ENCODE peak calls at places on chromosomes 5 and 9, in four cellular contexts. One of them, this sample, is unnamed.

GRCh38 chr9:131609116-131609830 is 64.0 kb downstream of the PRRT1B start:
- DNase-seq in upper lobe of right lung: no peak
- DNase-seq in amniotic stem cell: peak
- DNase-seq in NCI-H524: no peak
- DNase-seq in this sample: peak

GRCh38 chr5:155943516-155944407 is 383.2 kb upstream of the SGCD start:
- DNase-seq in amniotic stem cell: peak
- DNase-seq in NCI-H524: peak
- DNase-seq in upper lobe of right lung: peak
- DNase-seq in this sample: peak

GRCh38 chr9:136262671-136263178 is 17.1 kb upstream of the QSOX2 start:
- DNase-seq in NCI-H524: no peak
- DNase-seq in upper lobe of right lung: no peak
- DNase-seq in amniotic stem cell: no peak
- DNase-seq in this sample: no peak

GRCh38 chr5:102811962-102812361 is 56.9 kb downstream of the PAM start:
- DNase-seq in upper lobe of right lung: no peak
- DNase-seq in NCI-H524: no peak
- DNase-seq in amniotic stem cell: no peak
- DNase-seq in this sample: no peak

GRCh38 chr5:172716796-172717313 is 54.1 kb downstream of the DUSP1 start:
- DNase-seq in upper lobe of right lung: peak
- DNase-seq in amniotic stem cell: peak
- DNase-seq in NCI-H524: peak
- DNase-seq in this sample: peak

GRCh38 chr5:135106136-135106535 is 72.1 kb upstream of the PITX1 start:
- DNase-seq in NCI-H524: no peak
- DNase-seq in amniotic stem cell: no peak
- DNase-seq in upper lobe of right lung: peak
- DNase-seq in this sample: no peak

GRCh38 chr9:34097865-34098264 is 28.6 kb downstream of the DCAF12 start:
- DNase-seq in amniotic stem cell: no peak
- DNase-seq in NCI-H524: no peak
- DNase-seq in upper lobe of right lung: no peak
- DNase-seq in this sample: no peak

GRCh38 chr5:135208555-135209494 is 174.8 kb upstream of the PITX1 start:
- DNase-seq in amniotic stem cell: peak
- DNase-seq in upper lobe of right lung: peak
- DNase-seq in NCI-H524: no peak
- DNase-seq in this sample: peak

GRCh38 chr9:13728917-13729811 is 449.7 kb upstream of the MPDZ start:
- DNase-seq in NCI-H524: no peak
- DNase-seq in amniotic stem cell: no peak
- DNase-seq in upper lobe of right lung: no peak
- DNase-seq in this sample: no peak

GRCh38 chr9:118575341-118576070 is 793.7 kb downstream of the BRINP1 start:
- DNase-seq in NCI-H524: no peak
- DNase-seq in upper lobe of right lung: no peak
- DNase-seq in amniotic stem cell: no peak
- DNase-seq in this sample: no peak

GRCh38 chr9:101737705-101738565 is 512 bp downstream of the GRIN3A start:
- DNase-seq in NCI-H524: peak
- DNase-seq in amniotic stem cell: no peak
- DNase-seq in upper lobe of right lung: peak
- DNase-seq in this sample: no peak

GRCh38 chr9:1619915-1620705 is 395.0 kb upstream of the SMARCA2 start:
- DNase-seq in amniotic stem cell: no peak
- DNase-seq in NCI-H524: peak
- DNase-seq in upper lobe of right lung: no peak
- DNase-seq in this sample: no peak

GRCh38 chr9:78144663-78145377 is 91.1 kb upstream of the CEP78 start:
- DNase-seq in NCI-H524: no peak
- DNase-seq in upper lobe of right lung: no peak
- DNase-seq in amniotic stem cell: no peak
- DNase-seq in this sample: no peak

GRCh38 chr9:95116820-95117204 is 200.7 kb downstream of the FANCC start:
- DNase-seq in upper lobe of right lung: no peak
- DNase-seq in NCI-H524: no peak
- DNase-seq in amniotic stem cell: no peak
- DNase-seq in this sample: no peak

GRCh38 chr5:142248853-142249462 is 75.9 kb downstream of the SPRY4 start:
- DNase-seq in NCI-H524: peak
- DNase-seq in amniotic stem cell: no peak
- DNase-seq in upper lobe of right lung: peak
- DNase-seq in this sample: no peak

GRCh38 chr9:121249563-121249962 is 18.4 kb upstream of the GSN start:
- DNase-seq in upper lobe of right lung: no peak
- DNase-seq in amniotic stem cell: no peak
- DNase-seq in NCI-H524: no peak
- DNase-seq in this sample: no peak

GRCh38 chr9:108445431-108446018 is 410.3 kb downstream of the ACTL7B start:
- DNase-seq in amniotic stem cell: no peak
- DNase-seq in NCI-H524: no peak
- DNase-seq in upper lobe of right lung: no peak
- DNase-seq in this sample: no peak

GRCh38 chr5:126988021-126988569 is 42.3 kb downstream of the MARCHF3 start:
- DNase-seq in amniotic stem cell: no peak
- DNase-seq in upper lobe of right lung: no peak
- DNase-seq in NCI-H524: no peak
- DNase-seq in this sample: no peak

GRCh38 chr9:33731625-33732024 is 63.7 kb upstream of the PRSS3 start:
- DNase-seq in upper lobe of right lung: no peak
- DNase-seq in amniotic stem cell: no peak
- DNase-seq in NCI-H524: no peak
- DNase-seq in this sample: no peak

GRCh38 chr5:147669113-147669869 is 113.2 kb downstream of the JAKMIP2 start:
- DNase-seq in NCI-H524: no peak
- DNase-seq in upper lobe of right lung: no peak
- DNase-seq in amniotic stem cell: no peak
- DNase-seq in this sample: no peak

GRCh38 chr9:109118802-109119438 is 827 bp downstream of the TMEM245 start:
- DNase-seq in amniotic stem cell: no peak
- DNase-seq in NCI-H524: no peak
- DNase-seq in upper lobe of right lung: no peak
- DNase-seq in this sample: no peak

GRCh38 chr9:34636791-34637355 is 714 bp downstream of the SIGMAR1 start:
- DNase-seq in NCI-H524: no peak
- DNase-seq in amniotic stem cell: no peak
- DNase-seq in upper lobe of right lung: no peak
- DNase-seq in this sample: no peak

GRCh38 chr5:179801304-179802206 is 5.1 kb downstream of the MGAT4B start:
- DNase-seq in amniotic stem cell: no peak
- DNase-seq in NCI-H524: no peak
- DNase-seq in upper lobe of right lung: peak
- DNase-seq in this sample: no peak

GRCh38 chr9:109463924-109464625 is 34.0 kb downstream of the PTPN3 start:
- DNase-seq in NCI-H524: no peak
- DNase-seq in upper lobe of right lung: no peak
- DNase-seq in amniotic stem cell: no peak
- DNase-seq in this sample: no peak

GRCh38 chr5:1257841-1258240 is 32.7 kb downstream of the SLC6A18 start:
- DNase-seq in NCI-H524: no peak
- DNase-seq in amniotic stem cell: no peak
- DNase-seq in upper lobe of right lung: no peak
- DNase-seq in this sample: no peak

GRCh38 chr5:75568202-75568601 is 43.1 kb upstream of the ANKDD1B start:
- DNase-seq in upper lobe of right lung: no peak
- DNase-seq in amniotic stem cell: no peak
- DNase-seq in NCI-H524: no peak
- DNase-seq in this sample: no peak

GRCh38 chr5:178460598-178461425 is 129.4 kb downstream of the COL23A1 start:
- DNase-seq in amniotic stem cell: no peak
- DNase-seq in NCI-H524: peak
- DNase-seq in upper lobe of right lung: peak
- DNase-seq in this sample: no peak

GRCh38 chr5:149240354-149240998 is 31.2 kb upstream of the AFAP1L1 start:
- DNase-seq in amniotic stem cell: no peak
- DNase-seq in upper lobe of right lung: peak
- DNase-seq in NCI-H524: no peak
- DNase-seq in this sample: no peak

GRCh38 chr5:131720714-131721113 is 76.1 kb downstream of the FNIP1 start:
- DNase-seq in amniotic stem cell: no peak
- DNase-seq in NCI-H524: no peak
- DNase-seq in upper lobe of right lung: no peak
- DNase-seq in this sample: peak

GRCh38 chr5:32331217-32331926 is 18.6 kb upstream of the MTMR12 start:
- DNase-seq in upper lobe of right lung: no peak
- DNase-seq in NCI-H524: no peak
- DNase-seq in amniotic stem cell: no peak
- DNase-seq in this sample: no peak

GRCh38 chr5:111070272-111071134 is 1.0 kb upstream of the TSLP start:
- DNase-seq in NCI-H524: no peak
- DNase-seq in upper lobe of right lung: peak
- DNase-seq in amniotic stem cell: no peak
- DNase-seq in this sample: no peak

GRCh38 chr5:139393497-139394122 is 1.3 kb downstream of the PROB1 start:
- DNase-seq in amniotic stem cell: no peak
- DNase-seq in NCI-H524: no peak
- DNase-seq in upper lobe of right lung: no peak
- DNase-seq in this sample: no peak

GRCh38 chr9:76691761-76692313 is 72.4 kb upstream of the PCA3 start:
- DNase-seq in upper lobe of right lung: no peak
- DNase-seq in NCI-H524: peak
- DNase-seq in amniotic stem cell: no peak
- DNase-seq in this sample: no peak

GRCh38 chr9:2181794-2182193 is 166.6 kb downstream of the SMARCA2 start:
- DNase-seq in NCI-H524: no peak
- DNase-seq in amniotic stem cell: no peak
- DNase-seq in upper lobe of right lung: no peak
- DNase-seq in this sample: no peak

GRCh38 chr5:86665984-86666760 is 48.4 kb downstream of the COX7C start:
- DNase-seq in upper lobe of right lung: no peak
- DNase-seq in NCI-H524: no peak
- DNase-seq in amniotic stem cell: no peak
- DNase-seq in this sample: no peak

GRCh38 chr5:73663860-73664240 is 37.9 kb downstream of the ARHGEF28 start:
- DNase-seq in upper lobe of right lung: no peak
- DNase-seq in NCI-H524: no peak
- DNase-seq in amniotic stem cell: no peak
- DNase-seq in this sample: no peak

GRCh38 chr5:39080597-39081204 is 6.5 kb upstream of the RICTOR start:
- DNase-seq in NCI-H524: no peak
- DNase-seq in upper lobe of right lung: no peak
- DNase-seq in amniotic stem cell: peak
- DNase-seq in this sample: peak

This sample was measured in retinal pigment epithelial cell.